ENCODE peak calls at places on chromosomes 12 and 14, in seven cellular contexts. E is suprapubic skin, G is K562, M is vagina, F is transverse colon, K is breast epithelium, P is IMR-90. J is an unnamed sample.
A peak's percentile ranks its signal among the peaks of the same experiment; 100 is the strongest.

GRCh38 chr12:21539797-21540196 is 13.7 kb downstream of the SPX start:
- DNase-seq in K (no peak), M (no peak), F (no peak), E (no peak), G (no peak), P (no peak), J (no peak)

GRCh38 chr12:96397756-96398421 is 2.4 kb downstream of the CDK17 start:
- DNase-seq in M (no peak), P (peak; percentile 57), E (no peak), F (no peak), G (no peak), K (no peak), J (no peak)

GRCh38 chr14:102629700-102630365 is 37.4 kb downstream of the RCOR1 start:
- DNase-seq in P (peak; percentile 25), E (no peak), F (no peak), K (no peak), G (no peak), M (no peak), J (no peak)

GRCh38 chr12:109588461-109589239 is 15.1 kb downstream of the MVK start:
- DNase-seq in K (no peak), P (no peak), G (no peak), E (no peak), F (peak; percentile 22), M (no peak), J (no peak)

GRCh38 chr12:110246690-110247339 is 34.2 kb upstream of the ATP2A2 start:
- DNase-seq in K (no peak), E (no peak), M (no peak), P (no peak), F (no peak), G (no peak), J (no peak)

GRCh38 chr14:75654127-75654732 is 6.4 kb downstream of the ERG28 start:
- DNase-seq in G (peak; percentile 60), P (peak; percentile 53), K (peak; percentile 88), M (no peak), E (peak; percentile 90), F (peak; percentile 87), J (peak; percentile 86)

GRCh38 chr12:92362785-92363184 is 217.1 kb upstream of the BTG1 start:
- DNase-seq in M (no peak), K (no peak), G (no peak), F (no peak), E (no peak), P (no peak), J (no peak)

GRCh38 chr14:63134801-63135200 is 69.4 kb upstream of the RHOJ start:
- DNase-seq in G (peak; percentile 6), E (no peak), F (no peak), P (peak; percentile 35), M (no peak), K (no peak), J (no peak)

GRCh38 chr12:94689002-94689645 is 38.8 kb upstream of the TMCC3 start:
- DNase-seq in F (no peak), E (no peak), M (no peak), P (peak; percentile 27), K (no peak), G (no peak), J (no peak)

GRCh38 chr14:33564774-33565630 is 385.9 kb downstream of the EGLN3 start:
- DNase-seq in M (no peak), F (no peak), P (peak; percentile 10), K (no peak), G (no peak), E (no peak), J (no peak)

GRCh38 chr12:11872055-11872454 is 198.7 kb upstream of the BCL2L14 start:
- DNase-seq in F (no peak), P (no peak), K (no peak), M (no peak), G (no peak), E (no peak), J (no peak)

GRCh38 chr14:105412768-105413541 is 6.7 kb upstream of the MTA1 start:
- DNase-seq in P (no peak), K (no peak), M (no peak), G (no peak), E (no peak), F (no peak), J (no peak)

GRCh38 chr14:70139384-70139783 is 49.4 kb downstream of the SLC8A3 start:
- DNase-seq in M (no peak), F (no peak), K (no peak), P (no peak), G (no peak), E (no peak), J (no peak)

GRCh38 chr12:119061208-119061796 is 80.0 kb downstream of the SRRM4 start:
- DNase-seq in P (peak; percentile 7), F (peak; percentile 11), M (no peak), E (no peak), G (peak; percentile 51), K (no peak), J (peak; percentile 49)

GRCh38 chr14:77989441-77989891 is 180.7 kb upstream of the NRXN3 start:
- DNase-seq in P (no peak), K (no peak), E (no peak), F (no peak), M (no peak), G (no peak), J (no peak)

GRCh38 chr12:79776111-79776510 is 85.3 kb upstream of the PAWR start:
- DNase-seq in P (peak; percentile 68), K (no peak), G (no peak), M (no peak), E (no peak), F (no peak), J (no peak)

GRCh38 chr12:91053951-91054715 is 3.7 kb downstream of the KERA start:
- DNase-seq in E (no peak), M (no peak), P (peak; percentile 72), K (no peak), F (peak; percentile 7), G (no peak), J (no peak)

GRCh38 chr12:15859136-15859535 is 23.1 kb upstream of the STRAP start:
- DNase-seq in M (no peak), F (no peak), G (no peak), P (peak; percentile 49), K (no peak), E (no peak), J (no peak)

GRCh38 chr12:74747305-74747704 is 209.7 kb downstream of the ATXN7L3B start:
- DNase-seq in E (no peak), M (no peak), K (no peak), F (no peak), G (no peak), P (peak; percentile 16), J (no peak)

GRCh38 chr14:70808023-70808401 is 1.3 kb downstream of the MAP3K9 start:
- DNase-seq in E (no peak), K (no peak), F (peak; percentile 65), P (no peak), G (no peak), M (no peak), J (peak; percentile 17)

GRCh38 chr14:98607341-98607910 is 664.6 kb downstream of the BCL11B start:
- DNase-seq in E (no peak), K (no peak), F (no peak), P (no peak), G (no peak), M (peak; percentile 77), J (no peak)

GRCh38 chr12:28162697-28163096 is 27.6 kb upstream of the CCDC91 start:
- DNase-seq in E (no peak), M (no peak), P (no peak), K (no peak), G (no peak), F (no peak), J (no peak)

GRCh38 chr14:103899316-103899715 is 28.9 kb upstream of the TDRD9 start:
- DNase-seq in K (no peak), P (no peak), M (no peak), G (no peak), E (no peak), F (no peak), J (no peak)

GRCh38 chr12:1779783-1780182 is 40.6 kb upstream of the LRTM2 start:
- DNase-seq in M (no peak), E (no peak), G (no peak), P (peak; percentile 75), F (no peak), K (no peak), J (no peak)
- H3K4me1 ChIP-seq in M (peaks cover 13% of the 10 kb centered on the region), E (peaks cover 24% of the 10 kb centered on the region), G (no peaks in the 10 kb centered on the region), P (peaks cover 22% of the 10 kb centered on the region), F (peaks cover 8% of the 10 kb centered on the region), K (peaks cover 3% of the 10 kb centered on the region), J (peaks cover 9% of the 10 kb centered on the region)

DNA sequence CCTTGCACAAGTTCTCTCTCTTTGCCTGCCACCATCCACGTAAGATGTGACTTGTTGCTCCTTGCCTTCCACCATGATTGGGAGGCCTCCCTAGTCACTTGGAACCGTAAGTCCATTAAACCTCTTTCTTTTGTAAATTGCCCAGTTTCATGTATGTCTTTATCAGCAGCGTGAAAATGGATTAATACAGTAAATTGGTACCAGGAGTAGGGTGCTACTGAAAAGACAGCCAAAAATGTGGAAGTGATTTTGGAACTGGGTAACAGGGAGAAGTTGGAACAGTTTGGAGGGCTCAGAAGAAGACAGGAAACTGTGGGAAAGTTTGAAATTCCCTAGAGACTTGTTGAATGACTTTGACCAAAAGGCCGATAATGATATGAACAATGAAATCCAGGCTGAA is 27.9 kb downstream of the STYK1 start:
- DNase-seq in P (no peak), K (no peak), M (no peak), F (no peak), E (no peak), G (no peak), J (no peak)
- TF ChIP-seq POLR2A in P (no peak), K (no peak), M (no peak), F (no peak), E (no peak), G (no peak), J (no peak)

GRCh38 chr12:18808221-18808620 is 70.3 kb downstream of the CAPZA3 start:
- DNase-seq in F (no peak), M (no peak), E (no peak), G (no peak), K (no peak), P (no peak), J (no peak)
- H3K4me1 ChIP-seq in F (no peaks in the 10 kb centered on the region), M (no peaks in the 10 kb centered on the region), E (no peaks in the 10 kb centered on the region), G (no peaks in the 10 kb centered on the region), K (no peaks in the 10 kb centered on the region), P (no peaks in the 10 kb centered on the region), J (peaks cover 13% of the 10 kb centered on the region)

DNA sequence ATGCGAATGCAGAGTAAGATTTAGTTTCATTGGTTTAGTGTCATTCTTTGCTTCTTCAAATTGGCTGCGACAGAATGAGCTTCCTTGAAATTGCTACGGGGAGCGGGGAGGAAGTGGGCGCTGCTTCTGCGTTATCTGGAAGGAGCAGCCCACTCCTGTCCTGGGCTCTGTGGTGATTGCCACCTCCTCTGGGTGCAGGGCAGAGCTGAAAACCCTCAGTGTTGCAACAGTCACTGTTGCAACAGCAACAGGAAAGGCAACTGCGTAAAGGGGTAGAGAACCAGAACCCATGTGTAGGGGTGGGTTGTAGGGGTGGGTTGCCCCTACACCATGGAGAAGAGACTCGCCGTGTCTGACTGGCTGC is 57.7 kb downstream of the MAX start:
- DNase-seq in M (no peak), F (peak; percentile 15), G (peak; percentile 23), K (no peak), P (no peak), E (no peak), J (peak; percentile 43)
- TF ChIP-seq POLR2A in M (no peak), F (no peak), G (no peak), K (no peak), P (no peak), E (no peak), J (no peak)

J was measured in adrenal gland.